ENCODE peak calls at places on chromosomes 3 and 15, in nine cellular contexts. One of them, this sample, is unnamed. For H3K36me3, the result is how much of the 10 kb centered on the place peaks cover.

GRCh38 chr15:83248151-83248851 is 36.2 kb downstream of the BNC1 start:
- DNase-seq in left ventricle myocardium inferior: no peak
- DNase-seq in mesendoderm: peak
- DNase-seq in heart right ventricle: no peak
- DNase-seq in cardiac muscle cell: peak
- DNase-seq in ovary: no peak
- DNase-seq in NT2/D1: peak
- DNase-seq in SJSA1: no peak
- DNase-seq in kidney epithelial cell: peak
- DNase-seq in this sample: peak

GRCh38 chr3:98613616-98614015 is 20.2 kb upstream of the CPOX start:
- DNase-seq in cardiac muscle cell: peak
- DNase-seq in mesendoderm: peak
- DNase-seq in NT2/D1: no peak
- DNase-seq in left ventricle myocardium inferior: no peak
- DNase-seq in ovary: no peak
- DNase-seq in SJSA1: no peak
- DNase-seq in kidney epithelial cell: no peak
- DNase-seq in heart right ventricle: no peak
- DNase-seq in this sample: no peak

GRCh38 chr3:156553705-156554356 is 1.1 kb downstream of the SSR3 start:
- DNase-seq in left ventricle myocardium inferior: no peak
- DNase-seq in NT2/D1: no peak
- DNase-seq in SJSA1: no peak
- DNase-seq in mesendoderm: peak
- DNase-seq in ovary: no peak
- DNase-seq in heart right ventricle: no peak
- DNase-seq in cardiac muscle cell: peak
- DNase-seq in kidney epithelial cell: no peak
- DNase-seq in this sample: no peak

GRCh38 chr3:126112531-126113237 is 28.8 kb upstream of the SLC41A3 start:
- DNase-seq in left ventricle myocardium inferior: no peak
- DNase-seq in NT2/D1: no peak
- DNase-seq in cardiac muscle cell: no peak
- DNase-seq in ovary: no peak
- DNase-seq in kidney epithelial cell: no peak
- DNase-seq in mesendoderm: no peak
- DNase-seq in SJSA1: peak
- DNase-seq in heart right ventricle: no peak
- DNase-seq in this sample: peak

GRCh38 chr15:56086566-56086965 is 93.2 kb upstream of the NEDD4 start:
- DNase-seq in heart right ventricle: no peak
- DNase-seq in mesendoderm: no peak
- DNase-seq in kidney epithelial cell: no peak
- DNase-seq in SJSA1: no peak
- DNase-seq in ovary: no peak
- DNase-seq in NT2/D1: no peak
- DNase-seq in cardiac muscle cell: no peak
- DNase-seq in left ventricle myocardium inferior: no peak
- DNase-seq in this sample: no peak

GRCh38 chr3:197028711-197029510 is 706 bp downstream of the MELTF start:
- DNase-seq in heart right ventricle: no peak
- DNase-seq in mesendoderm: peak
- DNase-seq in left ventricle myocardium inferior: no peak
- DNase-seq in cardiac muscle cell: peak
- DNase-seq in SJSA1: no peak
- DNase-seq in ovary: no peak
- DNase-seq in kidney epithelial cell: no peak
- DNase-seq in NT2/D1: no peak
- DNase-seq in this sample: peak

GRCh38 chr3:45972534-45973402 is 22.9 kb downstream of the FYCO1 start:
- DNase-seq in SJSA1: peak
- DNase-seq in heart right ventricle: no peak
- DNase-seq in ovary: no peak
- DNase-seq in NT2/D1: no peak
- DNase-seq in kidney epithelial cell: peak
- DNase-seq in mesendoderm: no peak
- DNase-seq in left ventricle myocardium inferior: no peak
- DNase-seq in cardiac muscle cell: peak
- DNase-seq in this sample: no peak

GRCh38 chr3:53169045-53169831 is 8.2 kb downstream of the PRKCD start:
- DNase-seq in heart right ventricle: no peak
- DNase-seq in NT2/D1: no peak
- DNase-seq in left ventricle myocardium inferior: no peak
- DNase-seq in ovary: no peak
- DNase-seq in mesendoderm: peak
- DNase-seq in SJSA1: no peak
- DNase-seq in kidney epithelial cell: no peak
- DNase-seq in cardiac muscle cell: no peak
- DNase-seq in this sample: peak

DNA sequence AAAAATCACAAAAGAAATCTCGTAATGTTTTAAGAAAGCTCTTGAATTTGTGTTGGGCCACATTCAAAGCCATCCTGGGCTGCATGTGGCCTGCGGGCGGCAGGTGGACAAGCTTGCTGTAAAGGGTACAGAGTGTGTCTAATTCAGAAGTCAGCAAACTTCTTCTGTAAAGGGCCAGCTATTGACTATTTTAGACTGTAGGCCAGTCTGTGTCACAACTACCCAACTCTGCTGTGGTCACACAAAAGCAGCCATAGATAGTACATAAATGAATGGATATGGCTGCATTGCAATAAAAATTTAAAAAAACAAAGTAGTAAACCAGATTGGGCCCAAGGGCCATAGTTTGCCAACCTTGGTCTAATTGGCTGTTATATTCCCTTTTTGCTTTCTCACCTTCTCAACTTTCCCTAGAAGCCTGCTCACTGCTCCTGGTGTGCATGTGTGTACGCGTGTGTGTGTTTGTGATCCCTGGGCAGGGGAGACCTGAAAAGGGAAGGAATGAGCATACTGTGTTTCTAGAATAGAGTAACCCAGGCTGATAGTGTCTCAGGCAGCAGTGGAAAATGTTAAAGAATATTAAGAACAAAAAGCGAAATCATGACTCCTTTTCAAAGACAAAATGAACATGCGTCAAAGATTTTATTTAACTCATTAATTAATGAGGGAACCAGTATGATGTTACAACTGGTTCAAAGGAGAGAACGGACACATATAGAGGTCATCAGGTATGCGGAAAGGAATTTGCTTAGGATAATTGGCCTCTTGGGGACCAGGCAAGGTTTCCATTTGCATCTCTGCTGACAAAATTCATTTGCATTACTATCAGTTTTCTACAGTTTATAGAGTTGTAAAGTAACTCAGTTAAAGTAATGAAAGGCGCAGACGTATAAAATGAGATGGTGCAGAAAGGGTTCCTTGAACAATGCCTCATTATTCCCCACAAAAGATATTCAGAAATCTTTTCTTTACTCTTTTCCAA is 248.0 kb downstream of the THSD4 start:
- DNase-seq in SJSA1: no peak
- DNase-seq in kidney epithelial cell: no peak
- DNase-seq in ovary: no peak
- DNase-seq in heart right ventricle: no peak
- DNase-seq in mesendoderm: peak
- DNase-seq in cardiac muscle cell: no peak
- DNase-seq in left ventricle myocardium inferior: no peak
- DNase-seq in NT2/D1: peak
- DNase-seq in this sample: peak
- H3K4me3 ChIP-seq in SJSA1: no peak
- H3K4me3 ChIP-seq in kidney epithelial cell: no peak
- H3K4me3 ChIP-seq in ovary: no peak
- H3K4me3 ChIP-seq in heart right ventricle: no peak
- H3K4me3 ChIP-seq in mesendoderm: no peak
- H3K4me3 ChIP-seq in cardiac muscle cell: no peak
- H3K4me3 ChIP-seq in left ventricle myocardium inferior: no peak
- H3K4me3 ChIP-seq in NT2/D1: no peak
- H3K4me3 ChIP-seq in this sample: no peak

DNA sequence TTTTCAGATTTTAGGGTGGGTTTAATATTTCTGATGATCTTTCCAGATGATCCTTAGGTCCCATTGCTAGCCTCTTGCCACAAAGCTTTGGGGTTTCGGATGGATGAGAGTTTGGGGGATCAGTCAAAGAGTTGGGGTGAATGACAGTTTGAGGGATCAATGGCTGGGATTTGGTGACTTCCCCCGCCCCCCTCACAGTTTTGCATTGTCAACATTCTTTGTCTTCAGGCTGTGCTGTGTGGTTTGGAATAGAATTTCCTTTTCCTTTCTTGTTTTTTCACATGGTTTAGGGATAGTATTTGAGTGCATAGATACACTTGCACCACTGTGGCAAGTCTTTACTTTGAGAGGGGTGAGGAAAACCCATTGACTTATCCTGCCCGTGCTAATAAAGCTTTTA is 14.3 kb downstream of the MEF2A start:
- DNase-seq in NT2/D1: no peak
- DNase-seq in cardiac muscle cell: no peak
- DNase-seq in ovary: no peak
- DNase-seq in kidney epithelial cell: no peak
- DNase-seq in SJSA1: no peak
- DNase-seq in left ventricle myocardium inferior: no peak
- DNase-seq in heart right ventricle: no peak
- DNase-seq in mesendoderm: peak
- DNase-seq in this sample: peak
- H3K36me3 ChIP-seq in NT2/D1: under half
- H3K36me3 ChIP-seq in cardiac muscle cell: under half
- H3K36me3 ChIP-seq in ovary: under half
- H3K36me3 ChIP-seq in kidney epithelial cell: under half
- H3K36me3 ChIP-seq in SJSA1: under half
- H3K36me3 ChIP-seq in left ventricle myocardium inferior: under half
- H3K36me3 ChIP-seq in heart right ventricle: under half
- H3K36me3 ChIP-seq in mesendoderm: under half
- H3K36me3 ChIP-seq in this sample: under half

GRCh38 chr3:81742581-81742980 is 18.9 kb downstream of the GBE1 start:
- DNase-seq in kidney epithelial cell: no peak
- DNase-seq in NT2/D1: no peak
- DNase-seq in cardiac muscle cell: no peak
- DNase-seq in ovary: no peak
- DNase-seq in mesendoderm: no peak
- DNase-seq in left ventricle myocardium inferior: no peak
- DNase-seq in SJSA1: no peak
- DNase-seq in heart right ventricle: no peak
- DNase-seq in this sample: no peak

GRCh38 chr3:81740731-81741130 is 20.7 kb downstream of the GBE1 start:
- DNase-seq in mesendoderm: no peak
- DNase-seq in kidney epithelial cell: no peak
- DNase-seq in SJSA1: no peak
- DNase-seq in left ventricle myocardium inferior: no peak
- DNase-seq in NT2/D1: no peak
- DNase-seq in cardiac muscle cell: no peak
- DNase-seq in ovary: no peak
- DNase-seq in heart right ventricle: no peak
- DNase-seq in this sample: no peak

GRCh38 chr3:81743096-81744025 is 18.1 kb downstream of the GBE1 start:
- DNase-seq in NT2/D1: no peak
- DNase-seq in ovary: no peak
- DNase-seq in cardiac muscle cell: peak
- DNase-seq in mesendoderm: peak
- DNase-seq in left ventricle myocardium inferior: no peak
- DNase-seq in heart right ventricle: no peak
- DNase-seq in SJSA1: peak
- DNase-seq in kidney epithelial cell: peak
- DNase-seq in this sample: no peak

GRCh38 chr3:81741214-81741613 is 20.2 kb downstream of the GBE1 start:
- DNase-seq in kidney epithelial cell: no peak
- DNase-seq in ovary: no peak
- DNase-seq in cardiac muscle cell: peak
- DNase-seq in left ventricle myocardium inferior: no peak
- DNase-seq in heart right ventricle: no peak
- DNase-seq in SJSA1: no peak
- DNase-seq in mesendoderm: no peak
- DNase-seq in NT2/D1: no peak
- DNase-seq in this sample: no peak

DNA sequence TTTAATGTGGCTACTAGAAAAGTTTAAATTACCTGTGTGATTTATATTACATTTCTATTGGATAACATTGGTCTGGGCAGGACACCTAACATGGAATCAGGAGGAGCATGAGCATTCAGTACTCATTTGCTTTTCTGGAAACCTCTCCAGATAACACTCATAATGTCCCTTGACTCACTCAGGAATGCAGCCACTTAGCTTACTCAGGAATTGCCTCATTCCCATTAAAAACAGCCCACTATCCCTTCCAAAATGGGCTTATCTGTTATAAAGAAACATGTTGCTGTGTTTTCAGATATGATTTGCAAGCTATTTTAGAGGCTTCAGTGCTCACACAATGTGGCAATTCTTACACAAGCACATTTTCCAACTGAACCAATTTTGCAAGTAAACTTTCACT is 17.1 kb downstream of the GBE1 start:
- DNase-seq in mesendoderm: peak
- DNase-seq in kidney epithelial cell: peak
- DNase-seq in left ventricle myocardium inferior: no peak
- DNase-seq in ovary: no peak
- DNase-seq in SJSA1: peak
- DNase-seq in NT2/D1: no peak
- DNase-seq in heart right ventricle: no peak
- DNase-seq in cardiac muscle cell: peak
- DNase-seq in this sample: no peak
- H3K4me3 ChIP-seq in mesendoderm: no peak
- H3K4me3 ChIP-seq in kidney epithelial cell: no peak
- H3K4me3 ChIP-seq in left ventricle myocardium inferior: no peak
- H3K4me3 ChIP-seq in ovary: no peak
- H3K4me3 ChIP-seq in SJSA1: no peak
- H3K4me3 ChIP-seq in NT2/D1: no peak
- H3K4me3 ChIP-seq in heart right ventricle: no peak
- H3K4me3 ChIP-seq in cardiac muscle cell: no peak
- H3K4me3 ChIP-seq in this sample: no peak

DNA sequence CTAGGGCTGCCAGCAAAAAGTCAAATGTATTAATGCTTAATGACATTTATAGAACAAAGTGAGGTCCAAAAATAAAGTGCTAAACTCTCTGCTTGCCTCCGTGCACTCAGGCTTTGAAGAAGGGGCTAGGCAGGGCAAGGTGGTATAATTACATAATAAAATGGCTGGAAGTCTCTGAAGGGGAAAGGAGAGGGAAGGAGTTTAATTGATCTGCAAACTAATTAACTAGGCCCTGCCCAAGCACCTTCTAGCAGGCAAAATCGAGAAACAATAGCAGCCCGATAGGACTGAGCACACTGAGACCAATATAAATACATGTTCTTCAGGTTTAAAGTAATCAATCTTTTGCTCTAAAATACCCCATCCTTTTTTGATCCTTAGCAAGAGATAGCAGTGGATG is 13.0 kb downstream of the DIS3L start:
- DNase-seq in heart right ventricle: no peak
- DNase-seq in SJSA1: no peak
- DNase-seq in left ventricle myocardium inferior: no peak
- DNase-seq in NT2/D1: no peak
- DNase-seq in mesendoderm: no peak
- DNase-seq in kidney epithelial cell: no peak
- DNase-seq in cardiac muscle cell: no peak
- DNase-seq in ovary: no peak
- DNase-seq in this sample: no peak
- H3K36me3 ChIP-seq in heart right ventricle: under half
- H3K36me3 ChIP-seq in SJSA1: under half
- H3K36me3 ChIP-seq in left ventricle myocardium inferior: half or more
- H3K36me3 ChIP-seq in NT2/D1: under half
- H3K36me3 ChIP-seq in mesendoderm: under half
- H3K36me3 ChIP-seq in kidney epithelial cell: under half
- H3K36me3 ChIP-seq in cardiac muscle cell: under half
- H3K36me3 ChIP-seq in ovary: under half
- H3K36me3 ChIP-seq in this sample: under half

GRCh38 chr3:44649709-44650108 is 1.2 kb downstream of the ZNF35 start:
- DNase-seq in NT2/D1: no peak
- DNase-seq in SJSA1: no peak
- DNase-seq in cardiac muscle cell: no peak
- DNase-seq in ovary: no peak
- DNase-seq in left ventricle myocardium inferior: no peak
- DNase-seq in kidney epithelial cell: no peak
- DNase-seq in heart right ventricle: no peak
- DNase-seq in mesendoderm: no peak
- DNase-seq in this sample: no peak
- H3K4me3 ChIP-seq in NT2/D1: no peak
- H3K4me3 ChIP-seq in SJSA1: no peak
- H3K4me3 ChIP-seq in cardiac muscle cell: peak
- H3K4me3 ChIP-seq in ovary: no peak
- H3K4me3 ChIP-seq in left ventricle myocardium inferior: peak
- H3K4me3 ChIP-seq in kidney epithelial cell: no peak
- H3K4me3 ChIP-seq in heart right ventricle: no peak
- H3K4me3 ChIP-seq in mesendoderm: no peak
- H3K4me3 ChIP-seq in this sample: no peak